ENCODE peak calls at places on chromosome 14, in nine cellular contexts. One of them, this sample, is unnamed.

GRCh38 chr14:104697892-104698583 is 8.6 kb downstream of the INF2 start:
- DNase-seq in stromal cell of bone marrow: no peak
- DNase-seq in stimulated activated CD4-positive, alpha-beta T cell treated with anti-CD3 and anti-CD28 coated beads, Interleukin-12 subunit alpha, Interleukin-12 subunit beta, amount 100 ng/mL, for 4 hours: no peak
- DNase-seq in H7: no peak
- DNase-seq in PC-3: no peak
- DNase-seq in T-helper 17 cell: no peak
- DNase-seq in left cardiac atrium: no peak
- DNase-seq in adrenal gland: no peak
- DNase-seq in neural crest cell: no peak
- DNase-seq in this sample: no peak

GRCh38 chr14:99363616-99364290 is 91.8 kb upstream of the BCL11B start:
- DNase-seq in T-helper 17 cell: no peak
- DNase-seq in stimulated activated CD4-positive, alpha-beta T cell treated with anti-CD3 and anti-CD28 coated beads, Interleukin-12 subunit alpha, Interleukin-12 subunit beta, amount 100 ng/mL, for 4 hours: no peak
- DNase-seq in neural crest cell: no peak
- DNase-seq in PC-3: no peak
- DNase-seq in H7: peak
- DNase-seq in stromal cell of bone marrow: no peak
- DNase-seq in adrenal gland: no peak
- DNase-seq in left cardiac atrium: no peak
- DNase-seq in this sample: no peak

GRCh38 chr14:94767321-94767878 is 2.5 kb downstream of the GSC start:
- DNase-seq in PC-3: no peak
- DNase-seq in stimulated activated CD4-positive, alpha-beta T cell treated with anti-CD3 and anti-CD28 coated beads, Interleukin-12 subunit alpha, Interleukin-12 subunit beta, amount 100 ng/mL, for 4 hours: no peak
- DNase-seq in neural crest cell: no peak
- DNase-seq in H7: peak
- DNase-seq in left cardiac atrium: no peak
- DNase-seq in adrenal gland: no peak
- DNase-seq in stromal cell of bone marrow: no peak
- DNase-seq in T-helper 17 cell: no peak
- DNase-seq in this sample: no peak

GRCh38 chr14:83491091-83491490 is 1957.4 kb upstream of the SEL1L start:
- DNase-seq in PC-3: no peak
- DNase-seq in adrenal gland: no peak
- DNase-seq in T-helper 17 cell: no peak
- DNase-seq in stimulated activated CD4-positive, alpha-beta T cell treated with anti-CD3 and anti-CD28 coated beads, Interleukin-12 subunit alpha, Interleukin-12 subunit beta, amount 100 ng/mL, for 4 hours: no peak
- DNase-seq in stromal cell of bone marrow: no peak
- DNase-seq in H7: no peak
- DNase-seq in left cardiac atrium: no peak
- DNase-seq in neural crest cell: no peak
- DNase-seq in this sample: no peak

GRCh38 chr14:91980157-91980556 is 32.7 kb upstream of the FBLN5 start:
- DNase-seq in stimulated activated CD4-positive, alpha-beta T cell treated with anti-CD3 and anti-CD28 coated beads, Interleukin-12 subunit alpha, Interleukin-12 subunit beta, amount 100 ng/mL, for 4 hours: no peak
- DNase-seq in H7: no peak
- DNase-seq in adrenal gland: peak
- DNase-seq in stromal cell of bone marrow: peak
- DNase-seq in T-helper 17 cell: no peak
- DNase-seq in neural crest cell: no peak
- DNase-seq in PC-3: peak
- DNase-seq in left cardiac atrium: no peak
- DNase-seq in this sample: no peak

GRCh38 chr14:74014299-74014698 is 4.8 kb downstream of the ENTPD5 start:
- DNase-seq in stromal cell of bone marrow: no peak
- DNase-seq in stimulated activated CD4-positive, alpha-beta T cell treated with anti-CD3 and anti-CD28 coated beads, Interleukin-12 subunit alpha, Interleukin-12 subunit beta, amount 100 ng/mL, for 4 hours: no peak
- DNase-seq in H7: no peak
- DNase-seq in adrenal gland: no peak
- DNase-seq in PC-3: no peak
- DNase-seq in left cardiac atrium: no peak
- DNase-seq in T-helper 17 cell: no peak
- DNase-seq in neural crest cell: no peak
- DNase-seq in this sample: no peak

GRCh38 chr14:20008156-20008555 is 6.2 kb downstream of the OR4Q2 start:
- DNase-seq in T-helper 17 cell: no peak
- DNase-seq in H7: no peak
- DNase-seq in neural crest cell: no peak
- DNase-seq in stromal cell of bone marrow: no peak
- DNase-seq in PC-3: no peak
- DNase-seq in left cardiac atrium: no peak
- DNase-seq in adrenal gland: no peak
- DNase-seq in stimulated activated CD4-positive, alpha-beta T cell treated with anti-CD3 and anti-CD28 coated beads, Interleukin-12 subunit alpha, Interleukin-12 subunit beta, amount 100 ng/mL, for 4 hours: no peak
- DNase-seq in this sample: no peak

GRCh38 chr14:102985665-102986064 is 63.2 kb downstream of the AMN start:
- DNase-seq in neural crest cell: no peak
- DNase-seq in left cardiac atrium: no peak
- DNase-seq in H7: no peak
- DNase-seq in T-helper 17 cell: no peak
- DNase-seq in stromal cell of bone marrow: no peak
- DNase-seq in adrenal gland: no peak
- DNase-seq in stimulated activated CD4-positive, alpha-beta T cell treated with anti-CD3 and anti-CD28 coated beads, Interleukin-12 subunit alpha, Interleukin-12 subunit beta, amount 100 ng/mL, for 4 hours: no peak
- DNase-seq in PC-3: no peak
- DNase-seq in this sample: no peak

GRCh38 chr14:58919262-58919661 is 269.2 kb upstream of the DAAM1 start:
- DNase-seq in T-helper 17 cell: no peak
- DNase-seq in neural crest cell: no peak
- DNase-seq in adrenal gland: no peak
- DNase-seq in H7: no peak
- DNase-seq in stimulated activated CD4-positive, alpha-beta T cell treated with anti-CD3 and anti-CD28 coated beads, Interleukin-12 subunit alpha, Interleukin-12 subunit beta, amount 100 ng/mL, for 4 hours: no peak
- DNase-seq in stromal cell of bone marrow: no peak
- DNase-seq in left cardiac atrium: no peak
- DNase-seq in PC-3: no peak
- DNase-seq in this sample: no peak

GRCh38 chr14:94001501-94002396 is 4.6 kb downstream of the CCDC197 start:
- DNase-seq in adrenal gland: peak
- DNase-seq in T-helper 17 cell: peak
- DNase-seq in left cardiac atrium: peak
- DNase-seq in PC-3: peak
- DNase-seq in neural crest cell: peak
- DNase-seq in stromal cell of bone marrow: no peak
- DNase-seq in stimulated activated CD4-positive, alpha-beta T cell treated with anti-CD3 and anti-CD28 coated beads, Interleukin-12 subunit alpha, Interleukin-12 subunit beta, amount 100 ng/mL, for 4 hours: peak
- DNase-seq in H7: peak
- DNase-seq in this sample: peak

GRCh38 chr14:27890259-27890658 is 876.3 kb upstream of the FOXG1 start:
- DNase-seq in H7: no peak
- DNase-seq in stromal cell of bone marrow: no peak
- DNase-seq in stimulated activated CD4-positive, alpha-beta T cell treated with anti-CD3 and anti-CD28 coated beads, Interleukin-12 subunit alpha, Interleukin-12 subunit beta, amount 100 ng/mL, for 4 hours: no peak
- DNase-seq in T-helper 17 cell: no peak
- DNase-seq in neural crest cell: no peak
- DNase-seq in adrenal gland: no peak
- DNase-seq in PC-3: no peak
- DNase-seq in left cardiac atrium: no peak
- DNase-seq in this sample: no peak

GRCh38 chr14:38207342-38207741 is 362 bp upstream of the SSTR1 start:
- DNase-seq in H7: no peak
- DNase-seq in neural crest cell: no peak
- DNase-seq in stromal cell of bone marrow: no peak
- DNase-seq in T-helper 17 cell: no peak
- DNase-seq in PC-3: no peak
- DNase-seq in adrenal gland: no peak
- DNase-seq in left cardiac atrium: no peak
- DNase-seq in stimulated activated CD4-positive, alpha-beta T cell treated with anti-CD3 and anti-CD28 coated beads, Interleukin-12 subunit alpha, Interleukin-12 subunit beta, amount 100 ng/mL, for 4 hours: no peak
- DNase-seq in this sample: no peak

GRCh38 chr14:50778757-50779483 is 52.0 kb downstream of the NIN start:
- DNase-seq in T-helper 17 cell: no peak
- DNase-seq in stromal cell of bone marrow: peak
- DNase-seq in neural crest cell: no peak
- DNase-seq in stimulated activated CD4-positive, alpha-beta T cell treated with anti-CD3 and anti-CD28 coated beads, Interleukin-12 subunit alpha, Interleukin-12 subunit beta, amount 100 ng/mL, for 4 hours: no peak
- DNase-seq in H7: no peak
- DNase-seq in PC-3: no peak
- DNase-seq in left cardiac atrium: no peak
- DNase-seq in adrenal gland: no peak
- DNase-seq in this sample: no peak

GRCh38 chr14:85634205-85634604 is 104.3 kb downstream of the FLRT2 start:
- DNase-seq in adrenal gland: no peak
- DNase-seq in neural crest cell: no peak
- DNase-seq in H7: no peak
- DNase-seq in stromal cell of bone marrow: peak
- DNase-seq in PC-3: no peak
- DNase-seq in T-helper 17 cell: no peak
- DNase-seq in stimulated activated CD4-positive, alpha-beta T cell treated with anti-CD3 and anti-CD28 coated beads, Interleukin-12 subunit alpha, Interleukin-12 subunit beta, amount 100 ng/mL, for 4 hours: no peak
- DNase-seq in left cardiac atrium: no peak
- DNase-seq in this sample: no peak

GRCh38 chr14:75979071-75979571 is 2.7 kb downstream of the TGFB3 start:
- DNase-seq in left cardiac atrium: no peak
- DNase-seq in adrenal gland: peak
- DNase-seq in T-helper 17 cell: no peak
- DNase-seq in stromal cell of bone marrow: no peak
- DNase-seq in H7: peak
- DNase-seq in neural crest cell: peak
- DNase-seq in PC-3: peak
- DNase-seq in stimulated activated CD4-positive, alpha-beta T cell treated with anti-CD3 and anti-CD28 coated beads, Interleukin-12 subunit alpha, Interleukin-12 subunit beta, amount 100 ng/mL, for 4 hours: peak
- DNase-seq in this sample: no peak

GRCh38 chr14:105529506-105530445 is 3.4 kb downstream of the TMEM121 start:
- DNase-seq in stromal cell of bone marrow: no peak
- DNase-seq in adrenal gland: peak
- DNase-seq in stimulated activated CD4-positive, alpha-beta T cell treated with anti-CD3 and anti-CD28 coated beads, Interleukin-12 subunit alpha, Interleukin-12 subunit beta, amount 100 ng/mL, for 4 hours: peak
- DNase-seq in PC-3: no peak
- DNase-seq in left cardiac atrium: peak
- DNase-seq in neural crest cell: no peak
- DNase-seq in H7: peak
- DNase-seq in T-helper 17 cell: no peak
- DNase-seq in this sample: peak

GRCh38 chr14:98959958-98960616 is 311.9 kb downstream of the BCL11B start:
- DNase-seq in stromal cell of bone marrow: no peak
- DNase-seq in left cardiac atrium: no peak
- DNase-seq in adrenal gland: no peak
- DNase-seq in H7: peak
- DNase-seq in PC-3: no peak
- DNase-seq in neural crest cell: no peak
- DNase-seq in T-helper 17 cell: no peak
- DNase-seq in stimulated activated CD4-positive, alpha-beta T cell treated with anti-CD3 and anti-CD28 coated beads, Interleukin-12 subunit alpha, Interleukin-12 subunit beta, amount 100 ng/mL, for 4 hours: no peak
- DNase-seq in this sample: no peak

GRCh38 chr14:41222581-41222980 is 384.1 kb upstream of the LRFN5 start:
- DNase-seq in stimulated activated CD4-positive, alpha-beta T cell treated with anti-CD3 and anti-CD28 coated beads, Interleukin-12 subunit alpha, Interleukin-12 subunit beta, amount 100 ng/mL, for 4 hours: no peak
- DNase-seq in PC-3: no peak
- DNase-seq in T-helper 17 cell: no peak
- DNase-seq in left cardiac atrium: no peak
- DNase-seq in adrenal gland: no peak
- DNase-seq in stromal cell of bone marrow: no peak
- DNase-seq in H7: no peak
- DNase-seq in neural crest cell: no peak
- DNase-seq in this sample: no peak

GRCh38 chr14:101031721-101032120 is 128.2 kb upstream of the RTL1 start:
- DNase-seq in stromal cell of bone marrow: no peak
- DNase-seq in neural crest cell: no peak
- DNase-seq in T-helper 17 cell: no peak
- DNase-seq in left cardiac atrium: no peak
- DNase-seq in adrenal gland: no peak
- DNase-seq in PC-3: no peak
- DNase-seq in H7: no peak
- DNase-seq in stimulated activated CD4-positive, alpha-beta T cell treated with anti-CD3 and anti-CD28 coated beads, Interleukin-12 subunit alpha, Interleukin-12 subunit beta, amount 100 ng/mL, for 4 hours: no peak
- DNase-seq in this sample: no peak

GRCh38 chr14:60102389-60102788 is 10.7 kb downstream of the PCNX4 start:
- DNase-seq in neural crest cell: no peak
- DNase-seq in left cardiac atrium: no peak
- DNase-seq in adrenal gland: no peak
- DNase-seq in PC-3: peak
- DNase-seq in stimulated activated CD4-positive, alpha-beta T cell treated with anti-CD3 and anti-CD28 coated beads, Interleukin-12 subunit alpha, Interleukin-12 subunit beta, amount 100 ng/mL, for 4 hours: no peak
- DNase-seq in H7: no peak
- DNase-seq in stromal cell of bone marrow: peak
- DNase-seq in T-helper 17 cell: no peak
- DNase-seq in this sample: no peak

GRCh38 chr14:94572637-94573303 is 8.5 kb upstream of the SERPINA5 start:
- DNase-seq in neural crest cell: no peak
- DNase-seq in left cardiac atrium: no peak
- DNase-seq in T-helper 17 cell: no peak
- DNase-seq in stromal cell of bone marrow: no peak
- DNase-seq in H7: no peak
- DNase-seq in PC-3: no peak
- DNase-seq in stimulated activated CD4-positive, alpha-beta T cell treated with anti-CD3 and anti-CD28 coated beads, Interleukin-12 subunit alpha, Interleukin-12 subunit beta, amount 100 ng/mL, for 4 hours: no peak
- DNase-seq in adrenal gland: no peak
- DNase-seq in this sample: no peak

GRCh38 chr14:71363961-71364360 is 456.7 kb downstream of the PCNX1 start:
- DNase-seq in PC-3: no peak
- DNase-seq in stromal cell of bone marrow: peak
- DNase-seq in adrenal gland: peak
- DNase-seq in H7: no peak
- DNase-seq in left cardiac atrium: no peak
- DNase-seq in stimulated activated CD4-positive, alpha-beta T cell treated with anti-CD3 and anti-CD28 coated beads, Interleukin-12 subunit alpha, Interleukin-12 subunit beta, amount 100 ng/mL, for 4 hours: no peak
- DNase-seq in neural crest cell: no peak
- DNase-seq in T-helper 17 cell: no peak
- DNase-seq in this sample: no peak

GRCh38 chr14:96762650-96763049 is 34.5 kb upstream of the VRK1 start:
- DNase-seq in left cardiac atrium: no peak
- DNase-seq in T-helper 17 cell: no peak
- DNase-seq in stromal cell of bone marrow: no peak
- DNase-seq in adrenal gland: no peak
- DNase-seq in neural crest cell: peak
- DNase-seq in H7: peak
- DNase-seq in stimulated activated CD4-positive, alpha-beta T cell treated with anti-CD3 and anti-CD28 coated beads, Interleukin-12 subunit alpha, Interleukin-12 subunit beta, amount 100 ng/mL, for 4 hours: no peak
- DNase-seq in PC-3: peak
- DNase-seq in this sample: no peak

GRCh38 chr14:20476795-20477194 is 7.6 kb downstream of the PNP start:
- DNase-seq in T-helper 17 cell: no peak
- DNase-seq in stimulated activated CD4-positive, alpha-beta T cell treated with anti-CD3 and anti-CD28 coated beads, Interleukin-12 subunit alpha, Interleukin-12 subunit beta, amount 100 ng/mL, for 4 hours: no peak
- DNase-seq in H7: no peak
- DNase-seq in PC-3: no peak
- DNase-seq in adrenal gland: no peak
- DNase-seq in neural crest cell: no peak
- DNase-seq in left cardiac atrium: no peak
- DNase-seq in stromal cell of bone marrow: no peak
- DNase-seq in this sample: no peak

GRCh38 chr14:93708311-93708734 is 80.0 kb downstream of the PRIMA1 start:
- DNase-seq in stromal cell of bone marrow: no peak
- DNase-seq in stimulated activated CD4-positive, alpha-beta T cell treated with anti-CD3 and anti-CD28 coated beads, Interleukin-12 subunit alpha, Interleukin-12 subunit beta, amount 100 ng/mL, for 4 hours: no peak
- DNase-seq in neural crest cell: no peak
- DNase-seq in adrenal gland: no peak
- DNase-seq in T-helper 17 cell: no peak
- DNase-seq in H7: peak
- DNase-seq in PC-3: no peak
- DNase-seq in left cardiac atrium: no peak
- DNase-seq in this sample: no peak

GRCh38 chr14:20631023-20631820 is 10.3 kb downstream of the OR6S1 start:
- DNase-seq in stromal cell of bone marrow: no peak
- DNase-seq in T-helper 17 cell: no peak
- DNase-seq in left cardiac atrium: peak
- DNase-seq in stimulated activated CD4-positive, alpha-beta T cell treated with anti-CD3 and anti-CD28 coated beads, Interleukin-12 subunit alpha, Interleukin-12 subunit beta, amount 100 ng/mL, for 4 hours: peak
- DNase-seq in PC-3: peak
- DNase-seq in neural crest cell: peak
- DNase-seq in adrenal gland: peak
- DNase-seq in H7: no peak
- DNase-seq in this sample: no peak

GRCh38 chr14:67167420-67168109 is 21.7 kb upstream of the GARIN2 start:
- DNase-seq in stromal cell of bone marrow: no peak
- DNase-seq in neural crest cell: no peak
- DNase-seq in left cardiac atrium: no peak
- DNase-seq in T-helper 17 cell: no peak
- DNase-seq in adrenal gland: no peak
- DNase-seq in PC-3: peak
- DNase-seq in stimulated activated CD4-positive, alpha-beta T cell treated with anti-CD3 and anti-CD28 coated beads, Interleukin-12 subunit alpha, Interleukin-12 subunit beta, amount 100 ng/mL, for 4 hours: no peak
- DNase-seq in H7: no peak
- DNase-seq in this sample: no peak